ENCODE peak calls at places on chromosome 9, in six cellular contexts. Y, D, E, A, G and T are unnamed samples.

GRCh38 chr9:69317081-69317480 is 7.9 kb upstream of the ENTREP1 start:
- DNase-seq in G (no peak), Y (no peak), D (no peak), E (no peak), A (no peak), T (no peak)

GRCh38 chr9:118575341-118576070 is 793.7 kb downstream of the BRINP1 start:
- DNase-seq in Y (no peak), D (peak), E (no peak), A (no peak), G (no peak), T (no peak)

GRCh38 chr9:31259824-31260223 is 1124.6 kb upstream of the ACO1 start:
- DNase-seq in A (no peak), G (no peak), D (no peak), E (no peak), Y (no peak), T (no peak)

GRCh38 chr9:93828331-93829097 is 126.6 kb downstream of the BARX1 start:
- DNase-seq in E (no peak), A (no peak), D (no peak), G (no peak), Y (no peak), T (no peak)

GRCh38 chr9:116495725-116496124 is 191.4 kb upstream of the TRIM32 start:
- DNase-seq in Y (no peak), A (no peak), E (no peak), G (no peak), D (no peak), T (no peak)

GRCh38 chr9:124869986-124870560 is 8.1 kb downstream of the ARPC5L start:
- DNase-seq in E (peak), A (peak), Y (no peak), D (no peak), G (peak), T (no peak)

GRCh38 chr9:116103976-116104820 is 49.4 kb upstream of the PAPPA start:
- DNase-seq in G (no peak), D (peak), A (no peak), E (no peak), Y (no peak), T (no peak)

GRCh38 chr9:133880851-133881634 is 111.1 kb downstream of the VAV2 start:
- DNase-seq in G (no peak), D (no peak), E (no peak), Y (no peak), A (no peak), T (no peak)

GRCh38 chr9:133750927-133751649 is 12.9 kb upstream of the SARDH start:
- DNase-seq in G (no peak), D (no peak), A (no peak), Y (no peak), E (no peak), T (no peak)

DNA sequence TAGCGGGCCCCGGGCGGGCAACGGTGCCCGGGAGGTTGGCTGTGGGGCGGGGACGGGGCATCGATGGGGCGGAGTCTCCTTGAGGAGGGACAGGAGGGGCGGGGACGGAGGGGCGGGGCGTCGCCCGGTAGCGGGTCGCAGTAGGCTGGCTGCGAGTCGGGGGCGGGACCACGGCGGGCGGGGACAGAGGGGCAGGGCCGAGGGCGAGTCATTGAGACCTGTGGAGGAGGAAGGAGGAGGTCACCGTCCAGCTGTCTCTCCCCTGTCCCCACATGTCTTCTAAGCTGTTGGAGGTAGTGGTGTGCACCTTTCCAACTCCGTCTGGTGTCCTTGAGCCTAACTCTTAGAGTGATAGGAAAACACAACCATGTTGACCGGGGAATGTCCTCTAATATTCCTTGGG is at the start of gene CRAT:
- DNase-seq in A (peak), D (peak), E (peak), Y (peak), G (peak), T (peak)
- TF ChIP-seq CTCF in A (no peak), D (no peak), E (no peak), Y (no peak), G (peak), T (no peak)

DNA sequence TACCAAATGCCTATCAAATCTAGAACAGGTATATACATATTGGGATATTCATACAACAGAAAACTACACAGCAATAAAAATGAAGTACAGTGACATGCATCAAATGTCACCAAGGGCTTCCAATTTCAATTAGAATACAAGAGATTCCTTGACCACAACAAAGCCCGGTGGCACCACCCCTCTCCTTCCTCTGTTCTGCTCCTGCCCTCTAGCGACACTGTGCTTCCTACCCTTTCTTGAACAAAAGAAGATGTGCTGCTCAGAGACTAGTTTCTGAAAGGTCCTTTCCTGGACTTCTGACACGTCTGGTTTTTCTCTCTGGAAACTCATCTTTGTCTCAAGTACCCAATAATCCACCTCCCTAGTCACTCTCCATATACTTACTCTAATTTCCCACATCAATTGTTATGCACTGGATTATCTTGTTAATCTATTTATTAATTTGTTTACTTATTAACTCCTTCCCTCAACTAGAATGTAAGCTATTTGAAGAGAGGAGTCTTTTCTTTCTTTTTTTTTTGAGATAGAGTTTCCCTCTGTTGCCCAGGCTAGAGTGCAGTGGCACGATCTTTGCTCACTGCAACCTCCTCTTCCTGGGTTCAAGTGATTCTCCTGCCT is 70.4 kb upstream of the CTSV start:
- DNase-seq in E (peak), D (peak), A (peak), Y (peak), G (no peak), T (no peak)
- TF ChIP-seq CTCF in E (peak), D (peak), A (peak), Y (peak), G (no peak), T (peak)

GRCh38 chr9:86186696-86187095 is 72.8 kb downstream of the C9orf153 start:
- DNase-seq in E (no peak), A (no peak), G (no peak), D (no peak), Y (no peak), T (no peak)

GRCh38 chr9:86184125-86184524 is 75.3 kb downstream of the C9orf153 start:
- DNase-seq in G (no peak), D (no peak), Y (no peak), E (no peak), A (no peak), T (no peak)

GRCh38 chr9:86183225-86183808 is 76.1 kb downstream of the C9orf153 start:
- DNase-seq in E (no peak), D (no peak), G (no peak), A (no peak), Y (no peak), T (no peak)

GRCh38 chr9:86185872-86186271 is 73.6 kb downstream of the C9orf153 start:
- DNase-seq in Y (no peak), D (no peak), A (no peak), E (no peak), G (no peak), T (no peak)

GRCh38 chr9:86187121-86187520 is 72.3 kb downstream of the C9orf153 start:
- DNase-seq in Y (no peak), D (no peak), G (no peak), A (peak), E (no peak), T (no peak)
- TF ChIP-seq CTCF in Y (no peak), D (no peak), G (no peak), A (no peak), E (no peak), T (no peak)

DNA sequence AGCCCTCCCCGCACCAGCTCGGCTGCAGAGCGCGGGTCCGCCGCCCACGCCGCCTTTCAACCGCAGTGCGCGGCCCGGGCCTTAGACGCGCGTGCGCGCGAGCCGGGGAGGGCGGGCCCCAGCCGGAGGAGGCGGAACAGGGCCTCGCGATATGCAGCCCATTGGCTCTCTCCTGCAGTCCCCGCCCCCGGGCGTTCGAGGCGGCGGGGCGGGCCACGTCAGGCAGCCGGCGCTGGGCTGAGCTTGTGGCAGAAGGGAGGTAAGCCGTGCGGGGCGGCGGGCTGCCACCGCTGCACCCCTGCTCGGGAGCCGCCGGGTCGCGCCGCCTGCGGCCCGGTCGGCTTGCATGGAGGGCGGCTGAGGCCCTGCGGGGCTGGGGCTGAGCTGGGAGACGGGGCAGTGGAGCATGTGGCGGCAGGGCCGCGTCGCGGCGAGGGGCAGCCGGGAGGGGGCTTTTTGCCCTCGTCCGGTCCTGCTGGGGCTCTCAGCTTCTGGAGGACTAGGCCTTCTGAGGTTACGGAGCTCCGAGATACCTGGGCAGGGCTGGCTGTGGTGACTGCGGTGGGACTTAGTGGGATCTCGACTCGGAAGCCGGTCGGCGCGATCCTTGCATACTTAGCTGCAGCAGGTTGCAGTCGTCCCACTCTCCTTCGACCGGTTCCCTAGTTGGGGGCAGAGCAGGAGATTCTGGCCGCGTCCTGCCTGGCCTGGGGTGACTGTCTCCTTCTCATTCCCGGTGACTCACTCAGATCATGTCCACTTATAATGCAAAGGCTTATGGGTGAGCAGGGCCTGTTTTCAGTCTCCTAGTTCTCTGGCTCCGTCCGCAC is at the start of gene FOCAD:
- DNase-seq in G (peak), D (peak), Y (peak), E (peak), A (peak), T (peak)
- TF ChIP-seq CTCF in G (peak), D (no peak), Y (no peak), E (no peak), A (no peak), T (no peak)

GRCh38 chr9:121440265-121440664 is 59.4 kb downstream of the GGTA1 start:
- DNase-seq in Y (no peak), A (peak), G (no peak), E (no peak), D (peak), T (no peak)
- TF ChIP-seq CTCF in Y (peak), A (peak), G (no peak), E (peak), D (peak), T (peak)

DNA sequence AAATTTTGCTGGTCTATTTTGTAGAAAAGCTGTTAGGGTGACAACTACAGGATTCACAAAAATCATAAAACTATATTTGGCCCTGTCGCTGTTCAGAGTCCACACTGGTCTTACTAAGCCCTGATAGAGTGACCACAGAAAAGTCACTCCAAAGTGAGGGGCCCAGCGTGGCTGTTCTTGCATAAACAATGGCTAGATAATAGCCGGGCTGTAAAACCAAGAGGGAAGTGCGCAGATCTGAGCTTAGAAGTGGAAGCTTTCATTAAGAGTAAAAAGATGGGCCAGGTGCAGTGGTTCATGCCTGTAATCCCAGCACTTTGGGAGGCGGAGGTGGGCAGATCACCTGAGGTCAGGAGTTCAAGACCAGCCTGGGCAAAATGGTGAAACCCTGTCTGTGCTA is 15.5 kb upstream of the CTSL start:
- DNase-seq in A (no peak), G (no peak), E (no peak), Y (no peak), D (no peak), T (no peak)
- TF ChIP-seq CTCF in A (no peak), G (no peak), E (no peak), Y (no peak), D (no peak), T (no peak)

GRCh38 chr9:21491742-21492141 is 9.6 kb upstream of the IFNE start:
- DNase-seq in D (no peak), Y (no peak), G (no peak), E (no peak), A (no peak), T (no peak)
- TF ChIP-seq CTCF in D (peak), Y (no peak), G (no peak), E (no peak), A (no peak), T (peak)

GRCh38 chr9:5425006-5425628 is 12.6 kb downstream of the PLGRKT start:
- DNase-seq in D (peak), A (no peak), G (no peak), Y (peak), E (no peak), T (no peak)
- TF ChIP-seq CTCF in D (peak), A (peak), G (peak), Y (peak), E (no peak), T (peak)